ENCODE peak calls at places on chromosome 6, in four cellular contexts. One of them, this sample, is unnamed.

GRCh38 chr6:33579828-33580714 is at the start of gene BAK1:
- DNase-seq in right atrium auricular region: peak
- DNase-seq in CD4-positive, alpha-beta memory T cell: peak
- DNase-seq in MM.1S: peak
- DNase-seq in this sample: peak

GRCh38 chr6:109595998-109596397 is 95.0 kb downstream of the AK9 start:
- DNase-seq in right atrium auricular region: no peak
- DNase-seq in MM.1S: peak
- DNase-seq in CD4-positive, alpha-beta memory T cell: no peak
- DNase-seq in this sample: no peak

GRCh38 chr6:42441661-42442081 is 10.1 kb downstream of the TRERF1 start:
- DNase-seq in MM.1S: no peak
- DNase-seq in CD4-positive, alpha-beta memory T cell: no peak
- DNase-seq in right atrium auricular region: no peak
- DNase-seq in this sample: no peak

GRCh38 chr6:317452-318144 is 25.3 kb downstream of the DUSP22 start:
- DNase-seq in right atrium auricular region: no peak
- DNase-seq in MM.1S: no peak
- DNase-seq in CD4-positive, alpha-beta memory T cell: no peak
- DNase-seq in this sample: peak

GRCh38 chr6:3919130-3919628 is 70.0 kb downstream of the FAM50B start:
- DNase-seq in CD4-positive, alpha-beta memory T cell: no peak
- DNase-seq in right atrium auricular region: peak
- DNase-seq in MM.1S: no peak
- DNase-seq in this sample: peak

GRCh38 chr6:100490065-100490464 is 25.3 kb upstream of the SIM1 start:
- DNase-seq in right atrium auricular region: no peak
- DNase-seq in MM.1S: no peak
- DNase-seq in CD4-positive, alpha-beta memory T cell: no peak
- DNase-seq in this sample: no peak

GRCh38 chr6:7249391-7249790 is 63.6 kb downstream of the SSR1 start:
- DNase-seq in right atrium auricular region: no peak
- DNase-seq in MM.1S: no peak
- DNase-seq in CD4-positive, alpha-beta memory T cell: no peak
- DNase-seq in this sample: no peak

GRCh38 chr6:90818163-90818562 is 231.3 kb upstream of the MAP3K7 start:
- DNase-seq in MM.1S: no peak
- DNase-seq in right atrium auricular region: no peak
- DNase-seq in CD4-positive, alpha-beta memory T cell: no peak
- DNase-seq in this sample: no peak

GRCh38 chr6:149560736-149561135 is 5.4 kb upstream of the GINM1 start:
- DNase-seq in right atrium auricular region: no peak
- DNase-seq in CD4-positive, alpha-beta memory T cell: no peak
- DNase-seq in MM.1S: no peak
- DNase-seq in this sample: no peak

GRCh38 chr6:96735332-96735731 is 101.9 kb downstream of the GPR63 start:
- DNase-seq in right atrium auricular region: no peak
- DNase-seq in MM.1S: no peak
- DNase-seq in CD4-positive, alpha-beta memory T cell: no peak
- DNase-seq in this sample: no peak

GRCh38 chr6:412146-412886 is 20.8 kb downstream of the IRF4 start:
- DNase-seq in CD4-positive, alpha-beta memory T cell: no peak
- DNase-seq in MM.1S: no peak
- DNase-seq in right atrium auricular region: no peak
- DNase-seq in this sample: no peak

GRCh38 chr6:157860505-157860991 is 37.5 kb downstream of the SNX9 start:
- DNase-seq in MM.1S: no peak
- DNase-seq in CD4-positive, alpha-beta memory T cell: peak
- DNase-seq in right atrium auricular region: no peak
- DNase-seq in this sample: no peak

GRCh38 chr6:164042212-164042611 is 627.7 kb downstream of the QKI start:
- DNase-seq in right atrium auricular region: no peak
- DNase-seq in MM.1S: no peak
- DNase-seq in CD4-positive, alpha-beta memory T cell: no peak
- DNase-seq in this sample: no peak

GRCh38 chr6:110415297-110415916 is at the start of gene DDO:
- DNase-seq in MM.1S: peak
- DNase-seq in right atrium auricular region: peak
- DNase-seq in CD4-positive, alpha-beta memory T cell: no peak
- DNase-seq in this sample: peak

GRCh38 chr6:132362318-132363185 is 38.7 kb downstream of the MOXD1 start:
- DNase-seq in MM.1S: no peak
- DNase-seq in right atrium auricular region: no peak
- DNase-seq in CD4-positive, alpha-beta memory T cell: no peak
- DNase-seq in this sample: no peak

GRCh38 chr6:15855311-15855710 is 192.5 kb upstream of the DTNBP1 start:
- DNase-seq in right atrium auricular region: no peak
- DNase-seq in CD4-positive, alpha-beta memory T cell: no peak
- DNase-seq in MM.1S: no peak
- DNase-seq in this sample: no peak

GRCh38 chr6:163836916-163837660 is 422.6 kb downstream of the QKI start:
- DNase-seq in CD4-positive, alpha-beta memory T cell: no peak
- DNase-seq in MM.1S: no peak
- DNase-seq in right atrium auricular region: no peak
- DNase-seq in this sample: no peak

GRCh38 chr6:78670802-78671201 is 196.5 kb upstream of the IRAK1BP1 start:
- DNase-seq in right atrium auricular region: no peak
- DNase-seq in MM.1S: no peak
- DNase-seq in CD4-positive, alpha-beta memory T cell: no peak
- DNase-seq in this sample: no peak

GRCh38 chr6:9504191-9504590 is 910.7 kb downstream of the TFAP2A start:
- DNase-seq in right atrium auricular region: no peak
- DNase-seq in MM.1S: no peak
- DNase-seq in CD4-positive, alpha-beta memory T cell: no peak
- DNase-seq in this sample: no peak

GRCh38 chr6:117549606-117550005 is 52.7 kb downstream of the GOPC start:
- DNase-seq in MM.1S: peak
- DNase-seq in CD4-positive, alpha-beta memory T cell: peak
- DNase-seq in right atrium auricular region: no peak
- DNase-seq in this sample: no peak

GRCh38 chr6:111995409-111995808 is 58.5 kb upstream of the CCN6 start:
- DNase-seq in right atrium auricular region: no peak
- DNase-seq in CD4-positive, alpha-beta memory T cell: no peak
- DNase-seq in MM.1S: no peak
- DNase-seq in this sample: no peak

GRCh38 chr6:112739766-112740165 is 392.6 kb downstream of the RFPL4B start:
- DNase-seq in CD4-positive, alpha-beta memory T cell: no peak
- DNase-seq in right atrium auricular region: no peak
- DNase-seq in MM.1S: no peak
- DNase-seq in this sample: no peak

GRCh38 chr6:157649311-157650260 is 173.5 kb upstream of the SNX9 start:
- DNase-seq in right atrium auricular region: no peak
- DNase-seq in CD4-positive, alpha-beta memory T cell: no peak
- DNase-seq in MM.1S: no peak
- DNase-seq in this sample: peak

GRCh38 chr6:43123691-43124314 is 47.3 kb upstream of the SRF start:
- DNase-seq in CD4-positive, alpha-beta memory T cell: no peak
- DNase-seq in right atrium auricular region: no peak
- DNase-seq in MM.1S: no peak
- DNase-seq in this sample: no peak

GRCh38 chr6:139251377-139252017 is 40.3 kb downstream of the TXLNB start:
- DNase-seq in right atrium auricular region: no peak
- DNase-seq in MM.1S: no peak
- DNase-seq in CD4-positive, alpha-beta memory T cell: no peak
- DNase-seq in this sample: no peak

GRCh38 chr6:14857501-14857900 is 388.4 kb upstream of the JARID2 start:
- DNase-seq in MM.1S: no peak
- DNase-seq in CD4-positive, alpha-beta memory T cell: peak
- DNase-seq in right atrium auricular region: no peak
- DNase-seq in this sample: peak

GRCh38 chr6:29924731-29925130 is 17.6 kb upstream of the HLA-A start:
- DNase-seq in MM.1S: no peak
- DNase-seq in right atrium auricular region: no peak
- DNase-seq in CD4-positive, alpha-beta memory T cell: no peak
- DNase-seq in this sample: no peak

GRCh38 chr6:35469711-35470662 is 1.8 kb downstream of the RPL10A start:
- DNase-seq in MM.1S: no peak
- DNase-seq in right atrium auricular region: no peak
- DNase-seq in CD4-positive, alpha-beta memory T cell: no peak
- DNase-seq in this sample: no peak

DNA sequence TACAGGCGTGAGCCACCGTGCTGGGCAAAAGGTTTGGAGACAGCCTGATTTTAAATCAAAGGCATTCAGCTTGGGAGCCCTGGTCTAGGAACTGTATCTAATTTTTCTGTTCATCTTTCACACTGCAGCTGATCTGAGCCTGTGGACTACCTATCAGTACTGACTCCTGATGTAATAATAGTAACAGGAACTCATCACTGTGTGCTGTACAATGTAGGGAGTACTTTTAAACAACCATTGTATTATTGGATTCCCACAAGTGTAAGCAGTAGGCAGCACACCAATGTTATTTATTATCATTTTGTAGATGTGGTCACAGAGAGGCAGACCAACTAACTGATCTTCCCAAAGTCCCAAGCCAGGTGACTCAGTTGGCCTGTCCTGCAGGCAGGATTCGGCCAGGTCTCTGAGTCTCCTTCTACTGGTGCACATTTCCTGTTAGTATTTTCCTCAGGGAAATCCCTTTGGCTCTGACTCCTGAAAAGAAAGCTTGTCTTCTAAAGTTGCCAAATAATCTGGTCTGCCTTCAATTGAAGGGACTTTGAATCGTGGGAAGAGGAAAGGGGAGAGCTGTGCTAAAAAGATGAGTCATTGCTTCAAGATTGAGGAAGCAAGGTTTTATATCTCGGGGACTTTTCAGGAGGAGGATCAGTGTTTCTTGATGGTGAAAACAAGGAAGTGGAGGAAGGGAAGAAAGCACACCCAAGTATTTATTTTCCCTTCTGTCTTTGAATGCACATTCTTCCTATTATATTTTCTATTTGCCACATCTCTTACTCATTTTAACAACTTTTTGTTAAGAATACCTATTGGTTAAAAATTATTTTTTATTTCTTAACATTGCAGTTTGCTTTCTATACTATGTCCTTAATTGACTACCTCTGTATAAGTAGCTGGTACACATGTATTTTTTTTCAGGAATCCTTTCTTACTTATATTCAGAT is 14.6 kb upstream of the IFNGR1 start:
- DNase-seq in CD4-positive, alpha-beta memory T cell: no peak
- DNase-seq in MM.1S: no peak
- DNase-seq in right atrium auricular region: no peak
- DNase-seq in this sample: no peak
- H3K27ac ChIP-seq in CD4-positive, alpha-beta memory T cell: no peak
- H3K27ac ChIP-seq in MM.1S: no peak
- H3K27ac ChIP-seq in right atrium auricular region: peak
- H3K27ac ChIP-seq in this sample: peak

DNA sequence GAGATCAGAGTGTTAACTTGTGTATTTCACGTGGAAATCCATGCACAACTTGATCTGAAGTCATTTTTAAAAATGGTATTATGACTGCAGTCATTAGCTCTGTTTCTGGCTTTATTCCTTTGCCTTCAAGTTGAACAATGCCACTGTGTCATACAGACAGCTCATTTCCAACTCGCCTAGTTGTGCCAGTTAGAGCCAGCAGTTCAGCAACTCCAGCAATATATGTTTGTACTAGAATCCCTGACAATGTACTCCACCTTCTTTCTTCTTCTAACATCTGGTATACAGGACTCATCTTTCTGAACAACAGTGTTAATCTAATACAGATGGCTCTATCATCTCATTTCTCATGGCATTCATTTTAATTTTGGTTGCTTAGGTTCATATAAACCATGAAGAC is 418.3 kb upstream of the POU3F2 start:
- DNase-seq in right atrium auricular region: no peak
- DNase-seq in CD4-positive, alpha-beta memory T cell: no peak
- DNase-seq in MM.1S: no peak
- DNase-seq in this sample: no peak
- H3K27ac ChIP-seq in right atrium auricular region: no peak
- H3K27ac ChIP-seq in CD4-positive, alpha-beta memory T cell: no peak
- H3K27ac ChIP-seq in MM.1S: no peak
- H3K27ac ChIP-seq in this sample: no peak

GRCh38 chr6:159981171-159981571 is 12.3 kb downstream of the IGF2R start:
- DNase-seq in CD4-positive, alpha-beta memory T cell: peak
- DNase-seq in MM.1S: no peak
- DNase-seq in right atrium auricular region: no peak
- DNase-seq in this sample: no peak
- H3K27ac ChIP-seq in CD4-positive, alpha-beta memory T cell: peak
- H3K27ac ChIP-seq in MM.1S: peak
- H3K27ac ChIP-seq in right atrium auricular region: peak
- H3K27ac ChIP-seq in this sample: peak

DNA sequence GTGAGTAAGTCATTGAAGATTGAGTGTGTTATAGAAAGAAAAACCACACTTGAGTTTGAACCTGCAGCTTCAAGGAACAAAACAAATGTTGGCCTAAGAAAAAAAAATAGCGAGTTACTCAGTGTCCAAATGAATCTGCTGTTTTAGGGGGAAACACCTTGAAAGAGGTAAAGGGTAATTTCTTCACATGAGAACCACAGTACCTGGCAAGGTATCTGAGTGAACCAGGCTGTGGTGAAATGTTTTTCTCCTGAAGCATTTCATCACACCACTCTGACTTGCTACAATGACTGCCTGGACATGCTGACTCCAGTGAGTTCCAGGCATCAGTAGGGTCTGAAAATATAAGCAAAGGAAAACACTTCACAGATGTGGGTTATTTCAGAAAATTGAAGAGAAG is 206.0 kb upstream of the SGK1 start:
- DNase-seq in MM.1S: no peak
- DNase-seq in right atrium auricular region: no peak
- DNase-seq in CD4-positive, alpha-beta memory T cell: no peak
- DNase-seq in this sample: no peak
- H3K27ac ChIP-seq in MM.1S: no peak
- H3K27ac ChIP-seq in right atrium auricular region: no peak
- H3K27ac ChIP-seq in CD4-positive, alpha-beta memory T cell: no peak
- H3K27ac ChIP-seq in this sample: no peak

DNA sequence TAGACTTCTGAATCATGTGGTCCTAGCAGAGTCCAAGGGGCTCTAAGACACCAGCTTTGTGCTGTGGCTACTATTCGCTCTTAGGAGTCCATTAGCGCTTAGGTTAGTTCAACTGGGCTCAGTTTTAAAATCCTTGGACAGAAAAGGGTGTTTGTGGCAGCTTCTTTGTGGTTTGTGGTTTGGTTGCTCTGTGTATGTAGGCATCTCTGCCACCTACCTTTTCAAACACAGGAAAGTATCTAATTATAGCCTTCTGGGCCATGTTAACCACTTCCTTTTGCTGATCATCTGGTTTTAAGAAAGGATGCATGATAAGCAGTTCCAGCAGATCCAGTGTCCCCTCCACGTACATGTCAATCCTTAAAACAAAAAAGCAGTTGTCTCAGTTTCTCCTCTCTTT is 10.8 kb downstream of the GSTA4 start:
- DNase-seq in right atrium auricular region: no peak
- DNase-seq in CD4-positive, alpha-beta memory T cell: peak
- DNase-seq in MM.1S: peak
- DNase-seq in this sample: no peak
- H3K27ac ChIP-seq in right atrium auricular region: no peak
- H3K27ac ChIP-seq in CD4-positive, alpha-beta memory T cell: no peak
- H3K27ac ChIP-seq in MM.1S: peak
- H3K27ac ChIP-seq in this sample: no peak

GRCh38 chr6:16950825-16951495 is 150.9 kb upstream of the STMND1 start:
- DNase-seq in right atrium auricular region: no peak
- DNase-seq in MM.1S: no peak
- DNase-seq in CD4-positive, alpha-beta memory T cell: no peak
- DNase-seq in this sample: no peak
- H3K27ac ChIP-seq in right atrium auricular region: no peak
- H3K27ac ChIP-seq in MM.1S: no peak
- H3K27ac ChIP-seq in CD4-positive, alpha-beta memory T cell: no peak
- H3K27ac ChIP-seq in this sample: no peak

This sample was measured in upper lobe of right lung.